ENCODE peak calls at places on chromosomes 5 and 9, in four cellular contexts. One of them, this sample, is unnamed.

GRCh38 chr9:99192786-99193465 is 28.8 kb downstream of the ALG2 start:
- DNase-seq in germinal center: no peak
- DNase-seq in ascending aorta: no peak
- DNase-seq in HS-27A: no peak
- DNase-seq in this sample: no peak

GRCh38 chr9:108056083-108056804 is 566.7 kb upstream of the KLF4 start:
- DNase-seq in germinal center: no peak
- DNase-seq in ascending aorta: no peak
- DNase-seq in HS-27A: no peak
- DNase-seq in this sample: no peak

GRCh38 chr5:154811653-154812465 is 38.5 kb downstream of the FAXDC2 start:
- DNase-seq in germinal center: peak; percentile 72
- DNase-seq in ascending aorta: no peak
- DNase-seq in HS-27A: peak; percentile 7
- DNase-seq in this sample: no peak

GRCh38 chr5:177066227-177066626 is 20.5 kb upstream of the FGFR4 start:
- DNase-seq in germinal center: no peak
- DNase-seq in ascending aorta: no peak
- DNase-seq in HS-27A: no peak
- DNase-seq in this sample: no peak

GRCh38 chr5:16983022-16983639 is 47.0 kb upstream of the MYO10 start:
- DNase-seq in germinal center: no peak
- DNase-seq in ascending aorta: no peak
- DNase-seq in HS-27A: no peak
- DNase-seq in this sample: no peak

GRCh38 chr5:95923918-95924559 is 37.6 kb downstream of the ELL2 start:
- DNase-seq in germinal center: peak; percentile 5
- DNase-seq in ascending aorta: no peak
- DNase-seq in HS-27A: no peak
- DNase-seq in this sample: no peak

GRCh38 chr9:23088932-23089364 is 642.3 kb downstream of the DMRTA1 start:
- DNase-seq in germinal center: no peak
- DNase-seq in ascending aorta: no peak
- DNase-seq in HS-27A: no peak
- DNase-seq in this sample: no peak

GRCh38 chr9:122005597-122005996 is 87.5 kb downstream of the TTLL11 start:
- DNase-seq in germinal center: no peak
- DNase-seq in ascending aorta: no peak
- DNase-seq in HS-27A: no peak
- DNase-seq in this sample: no peak

GRCh38 chr5:150618588-150619281 is 21.7 kb upstream of the SYNPO start:
- DNase-seq in germinal center: no peak
- DNase-seq in ascending aorta: no peak
- DNase-seq in HS-27A: no peak
- DNase-seq in this sample: no peak

GRCh38 chr9:22165144-22165543 is 156.0 kb upstream of the CDKN2B start:
- DNase-seq in germinal center: no peak
- DNase-seq in ascending aorta: no peak
- DNase-seq in HS-27A: no peak
- DNase-seq in this sample: no peak

GRCh38 chr5:65103674-65104035 is 334.9 kb downstream of the CWC27 start:
- DNase-seq in germinal center: no peak
- DNase-seq in ascending aorta: no peak
- DNase-seq in HS-27A: no peak
- DNase-seq in this sample: no peak